ENCODE peak calls at places on chromosomes 1 and 21, in ten cellular contexts. K is EL; I is nephron progenitor cell; N is NCI-H510A; C is NCI-H2171; J is stimulated activated naive CD8-positive, alpha-beta T cell treated with anti-CD3 and anti-CD28 coated beads, Interleukin-15, Interleukin-2, amounts not matched to agents 100 U/mL and 50 U/mL, for 24 hours; Q is stimulated activated CD4-positive, alpha-beta T cell treated with anti-CD3 and anti-CD28 coated beads, Interleukin-2, amount 100 ng/mL, for 24 hours; B is RWPE1; G is germinal center; E is activated CD4-positive, alpha-beta T cell treated with anti-CD3 and anti-CD28 coated beads, Interleukin-2, amount 10 ng/mL, durations not matched to agents 7 days and 5 days. P is an unnamed sample.

GRCh38 chr1:154961497-154962237 is at the start of gene PYGO2:
- DNase-seq in K (peak), I (peak), N (peak), C (peak), J (peak), Q (peak), B (no peak), G (peak), E (peak), P (peak)

GRCh38 chr1:154807048-154807591 is 63.0 kb downstream of the KCNN3 start:
- DNase-seq in K (no peak), I (no peak), N (no peak), C (no peak), J (no peak), Q (no peak), B (no peak), G (peak), E (no peak), P (no peak)

GRCh38 chr1:156100205-156100995 is 14.1 kb upstream of the LMNA start:
- DNase-seq in K (no peak), I (no peak), N (no peak), C (no peak), J (no peak), Q (no peak), B (no peak), G (no peak), E (no peak), P (no peak)

GRCh38 chr1:13762642-13763041 is 62.7 kb downstream of the PRDM2 start:
- DNase-seq in K (no peak), I (no peak), N (peak), C (no peak), J (no peak), Q (no peak), B (no peak), G (no peak), E (no peak), P (no peak)

GRCh38 chr1:47442202-47442601 is 4.4 kb downstream of the FOXD2 start:
- DNase-seq in K (no peak), I (no peak), N (no peak), C (no peak), J (no peak), Q (no peak), B (no peak), G (no peak), E (no peak), P (no peak)

GRCh38 chr1:109824349-109825115 is 60.8 kb upstream of the EPS8L3 start:
- DNase-seq in K (no peak), I (no peak), N (no peak), C (no peak), J (no peak), Q (no peak), B (no peak), G (no peak), E (no peak), P (peak)

GRCh38 chr1:40477680-40478057 is 579 bp downstream of the ZFP69 start:
- DNase-seq in K (peak), I (no peak), N (peak), C (no peak), J (peak), Q (peak), B (peak), G (no peak), E (no peak), P (no peak)

GRCh38 chr1:223423641-223424233 is 30.5 kb downstream of the CCDC185 start:
- DNase-seq in K (peak), I (no peak), N (no peak), C (no peak), J (no peak), Q (no peak), B (no peak), G (no peak), E (no peak), P (no peak)

GRCh38 chr1:155269381-155269780 is 3.9 kb downstream of the CLK2 start:
- DNase-seq in K (no peak), I (no peak), N (no peak), C (no peak), J (no peak), Q (no peak), B (no peak), G (no peak), E (no peak), P (no peak)

GRCh38 chr1:202286622-202287097 is 55.1 kb downstream of the UBE2T start:
- DNase-seq in K (peak), I (peak), N (no peak), C (no peak), J (no peak), Q (no peak), B (no peak), G (no peak), E (no peak), P (no peak)

GRCh38 chr1:77036560-77036959 is 169.3 kb downstream of the ST6GALNAC5 start:
- DNase-seq in K (peak), I (peak), N (no peak), C (no peak), J (peak), Q (no peak), B (no peak), G (no peak), E (peak), P (no peak)

GRCh38 chr1:3618576-3618903 is 6.3 kb upstream of the TPRG1L start:
- DNase-seq in K (no peak), I (no peak), N (no peak), C (no peak), J (no peak), Q (no peak), B (no peak), G (no peak), E (no peak), P (no peak)

GRCh38 chr1:156851779-156852413 is 7.0 kb downstream of the INSRR start:
- DNase-seq in K (no peak), I (no peak), N (no peak), C (no peak), J (no peak), Q (no peak), B (no peak), G (no peak), E (no peak), P (peak)

GRCh38 chr1:11858968-11859871 is 475 bp upstream of the NPPB start:
- DNase-seq in K (peak), I (peak), N (no peak), C (no peak), J (peak), Q (peak), B (peak), G (peak), E (peak), P (no peak)

GRCh38 chr21:14251336-14251735 is 35.4 kb downstream of the RBM11 start:
- DNase-seq in K (no peak), I (no peak), N (no peak), C (no peak), J (no peak), Q (no peak), B (no peak), G (no peak), E (no peak), P (no peak)

GRCh38 chr1:35876988-35877387 is 6.0 kb upstream of the AGO1 start:
- DNase-seq in K (no peak), I (peak), N (no peak), C (no peak), J (no peak), Q (no peak), B (peak), G (no peak), E (peak), P (no peak)

GRCh38 chr1:27544818-27545612 is 55.0 kb upstream of the WASF2 start:
- DNase-seq in K (peak), I (no peak), N (no peak), C (no peak), J (no peak), Q (no peak), B (no peak), G (no peak), E (no peak), P (no peak)

GRCh38 chr1:95086949-95087533 is 14.3 kb upstream of the ALG14 start:
- DNase-seq in K (peak), I (peak), N (no peak), C (no peak), J (no peak), Q (no peak), B (peak), G (no peak), E (no peak), P (no peak)

GRCh38 chr1:159421821-159422220 is 10.2 kb upstream of the OR10J4 start:
- DNase-seq in K (no peak), I (no peak), N (no peak), C (no peak), J (no peak), Q (no peak), B (no peak), G (no peak), E (no peak), P (no peak)

GRCh38 chr1:47651311-47652089 is 213.7 kb downstream of the FOXD2 start:
- DNase-seq in K (no peak), I (peak), N (peak), C (no peak), J (no peak), Q (peak), B (no peak), G (no peak), E (no peak), P (peak)

GRCh38 chr1:154809436-154810413 is 60.4 kb downstream of the KCNN3 start:
- DNase-seq in K (peak), I (no peak), N (no peak), C (no peak), J (peak), Q (no peak), B (peak), G (no peak), E (no peak), P (no peak)

GRCh38 chr1:221778535-221779142 is 36.8 kb upstream of the DUSP10 start:
- DNase-seq in K (no peak), I (no peak), N (no peak), C (no peak), J (peak), Q (no peak), B (no peak), G (peak), E (peak), P (no peak)

GRCh38 chr1:240399381-240399780 is 212.6 kb downstream of the GREM2 start:
- DNase-seq in K (peak), I (no peak), N (no peak), C (no peak), J (no peak), Q (no peak), B (peak), G (no peak), E (no peak), P (no peak)

GRCh38 chr1:100646000-100646399 is 73.5 kb upstream of the VCAM1 start:
- DNase-seq in K (no peak), I (no peak), N (no peak), C (no peak), J (no peak), Q (no peak), B (no peak), G (no peak), E (no peak), P (no peak)

GRCh38 chr1:32056598-32056997 is 16.1 kb upstream of the TMEM39B start:
- DNase-seq in K (no peak), I (no peak), N (no peak), C (no peak), J (no peak), Q (no peak), B (no peak), G (no peak), E (no peak), P (no peak)

GRCh38 chr1:93938461-93939145 is 29.4 kb upstream of the GCLM start:
- DNase-seq in K (no peak), I (no peak), N (no peak), C (no peak), J (no peak), Q (no peak), B (no peak), G (no peak), E (no peak), P (no peak)

GRCh38 chr1:97093742-97094141 is 372.2 kb downstream of the PTBP2 start:
- DNase-seq in K (peak), I (no peak), N (no peak), C (no peak), J (no peak), Q (no peak), B (no peak), G (no peak), E (no peak), P (no peak)

P was measured in left lobe of liver.